ENCODE peak calls at places on chromosome 9, in six cellular contexts. One of them, this sample, is unnamed.

GRCh38 chr9:125189011-125189360 is 617 bp downstream of the PPP6C start:
- DNase-seq in stimulated activated CD4-positive, alpha-beta T cell treated with anti-CD3 and anti-CD28 coated beads, Interleukin-12 subunit alpha, Interleukin-12 subunit beta, amount 100 ng/mL, for 4 hours: peak; percentile 25
- DNase-seq in HTR-8/SVneo: no peak
- DNase-seq in iris pigment epithelial cell: no peak
- DNase-seq in activated CD8-positive, alpha-beta memory T cell treated with anti-CD3 and anti-CD28 coated beads for 4 hours: no peak
- DNase-seq in posterior cingulate gyrus: no peak
- DNase-seq in this sample: no peak

GRCh38 chr9:18351216-18351615 is 122.7 kb upstream of the ADAMTSL1 start:
- DNase-seq in stimulated activated CD4-positive, alpha-beta T cell treated with anti-CD3 and anti-CD28 coated beads, Interleukin-12 subunit alpha, Interleukin-12 subunit beta, amount 100 ng/mL, for 4 hours: no peak
- DNase-seq in HTR-8/SVneo: no peak
- DNase-seq in iris pigment epithelial cell: peak; percentile 10
- DNase-seq in activated CD8-positive, alpha-beta memory T cell treated with anti-CD3 and anti-CD28 coated beads for 4 hours: no peak
- DNase-seq in posterior cingulate gyrus: no peak
- DNase-seq in this sample: no peak

GRCh38 chr9:108290839-108291585 is 564.8 kb downstream of the ACTL7B start:
- DNase-seq in stimulated activated CD4-positive, alpha-beta T cell treated with anti-CD3 and anti-CD28 coated beads, Interleukin-12 subunit alpha, Interleukin-12 subunit beta, amount 100 ng/mL, for 4 hours: no peak
- DNase-seq in HTR-8/SVneo: no peak
- DNase-seq in iris pigment epithelial cell: no peak
- DNase-seq in activated CD8-positive, alpha-beta memory T cell treated with anti-CD3 and anti-CD28 coated beads for 4 hours: no peak
- DNase-seq in posterior cingulate gyrus: no peak
- DNase-seq in this sample: no peak

GRCh38 chr9:88477300-88477751 is 57.7 kb upstream of the NXNL2 start:
- DNase-seq in stimulated activated CD4-positive, alpha-beta T cell treated with anti-CD3 and anti-CD28 coated beads, Interleukin-12 subunit alpha, Interleukin-12 subunit beta, amount 100 ng/mL, for 4 hours: no peak
- DNase-seq in HTR-8/SVneo: peak; percentile 47
- DNase-seq in iris pigment epithelial cell: peak; percentile 91
- DNase-seq in activated CD8-positive, alpha-beta memory T cell treated with anti-CD3 and anti-CD28 coated beads for 4 hours: no peak
- DNase-seq in posterior cingulate gyrus: no peak
- DNase-seq in this sample: peak; percentile 90

GRCh38 chr9:76637426-76637825 is 126.8 kb upstream of the PCA3 start:
- DNase-seq in stimulated activated CD4-positive, alpha-beta T cell treated with anti-CD3 and anti-CD28 coated beads, Interleukin-12 subunit alpha, Interleukin-12 subunit beta, amount 100 ng/mL, for 4 hours: no peak
- DNase-seq in HTR-8/SVneo: no peak
- DNase-seq in iris pigment epithelial cell: peak; percentile 28
- DNase-seq in activated CD8-positive, alpha-beta memory T cell treated with anti-CD3 and anti-CD28 coated beads for 4 hours: no peak
- DNase-seq in posterior cingulate gyrus: no peak
- DNase-seq in this sample: no peak

GRCh38 chr9:13898957-13899356 is 415.0 kb downstream of the NFIB start:
- DNase-seq in stimulated activated CD4-positive, alpha-beta T cell treated with anti-CD3 and anti-CD28 coated beads, Interleukin-12 subunit alpha, Interleukin-12 subunit beta, amount 100 ng/mL, for 4 hours: no peak
- DNase-seq in HTR-8/SVneo: no peak
- DNase-seq in iris pigment epithelial cell: no peak
- DNase-seq in activated CD8-positive, alpha-beta memory T cell treated with anti-CD3 and anti-CD28 coated beads for 4 hours: no peak
- DNase-seq in posterior cingulate gyrus: no peak
- DNase-seq in this sample: peak; percentile 14

GRCh38 chr9:136791466-136792276 is 527 bp downstream of the TMEM141 start:
- DNase-seq in stimulated activated CD4-positive, alpha-beta T cell treated with anti-CD3 and anti-CD28 coated beads, Interleukin-12 subunit alpha, Interleukin-12 subunit beta, amount 100 ng/mL, for 4 hours: peak; percentile 58
- DNase-seq in HTR-8/SVneo: no peak
- DNase-seq in iris pigment epithelial cell: no peak
- DNase-seq in activated CD8-positive, alpha-beta memory T cell treated with anti-CD3 and anti-CD28 coated beads for 4 hours: no peak
- DNase-seq in posterior cingulate gyrus: no peak
- DNase-seq in this sample: no peak

GRCh38 chr9:133703571-133704399 is 34.4 kb downstream of the SARDH start:
- DNase-seq in stimulated activated CD4-positive, alpha-beta T cell treated with anti-CD3 and anti-CD28 coated beads, Interleukin-12 subunit alpha, Interleukin-12 subunit beta, amount 100 ng/mL, for 4 hours: no peak
- DNase-seq in HTR-8/SVneo: no peak
- DNase-seq in iris pigment epithelial cell: no peak
- DNase-seq in activated CD8-positive, alpha-beta memory T cell treated with anti-CD3 and anti-CD28 coated beads for 4 hours: no peak
- DNase-seq in posterior cingulate gyrus: peak; percentile 4
- DNase-seq in this sample: no peak

GRCh38 chr9:2132484-2133082 is 117.4 kb downstream of the SMARCA2 start:
- DNase-seq in stimulated activated CD4-positive, alpha-beta T cell treated with anti-CD3 and anti-CD28 coated beads, Interleukin-12 subunit alpha, Interleukin-12 subunit beta, amount 100 ng/mL, for 4 hours: no peak
- DNase-seq in HTR-8/SVneo: peak; percentile 25
- DNase-seq in iris pigment epithelial cell: peak; percentile 45
- DNase-seq in activated CD8-positive, alpha-beta memory T cell treated with anti-CD3 and anti-CD28 coated beads for 4 hours: no peak
- DNase-seq in posterior cingulate gyrus: no peak
- DNase-seq in this sample: peak; percentile 72

GRCh38 chr9:95574176-95574575 is 57.4 kb upstream of the PTCH1 start:
- DNase-seq in stimulated activated CD4-positive, alpha-beta T cell treated with anti-CD3 and anti-CD28 coated beads, Interleukin-12 subunit alpha, Interleukin-12 subunit beta, amount 100 ng/mL, for 4 hours: no peak
- DNase-seq in HTR-8/SVneo: no peak
- DNase-seq in iris pigment epithelial cell: no peak
- DNase-seq in activated CD8-positive, alpha-beta memory T cell treated with anti-CD3 and anti-CD28 coated beads for 4 hours: no peak
- DNase-seq in posterior cingulate gyrus: no peak
- DNase-seq in this sample: no peak

GRCh38 chr9:17993009-17993408 is 414.1 kb downstream of the SH3GL2 start:
- DNase-seq in stimulated activated CD4-positive, alpha-beta T cell treated with anti-CD3 and anti-CD28 coated beads, Interleukin-12 subunit alpha, Interleukin-12 subunit beta, amount 100 ng/mL, for 4 hours: no peak
- DNase-seq in HTR-8/SVneo: no peak
- DNase-seq in iris pigment epithelial cell: no peak
- DNase-seq in activated CD8-positive, alpha-beta memory T cell treated with anti-CD3 and anti-CD28 coated beads for 4 hours: no peak
- DNase-seq in posterior cingulate gyrus: no peak
- DNase-seq in this sample: no peak

GRCh38 chr9:122366074-122366672 is 4.7 kb upstream of the PTGS1 start:
- DNase-seq in stimulated activated CD4-positive, alpha-beta T cell treated with anti-CD3 and anti-CD28 coated beads, Interleukin-12 subunit alpha, Interleukin-12 subunit beta, amount 100 ng/mL, for 4 hours: no peak
- DNase-seq in HTR-8/SVneo: no peak
- DNase-seq in iris pigment epithelial cell: no peak
- DNase-seq in activated CD8-positive, alpha-beta memory T cell treated with anti-CD3 and anti-CD28 coated beads for 4 hours: no peak
- DNase-seq in posterior cingulate gyrus: no peak
- DNase-seq in this sample: peak; percentile 85

GRCh38 chr9:99019523-99020331 is 76.0 kb downstream of the COL15A1 start:
- DNase-seq in stimulated activated CD4-positive, alpha-beta T cell treated with anti-CD3 and anti-CD28 coated beads, Interleukin-12 subunit alpha, Interleukin-12 subunit beta, amount 100 ng/mL, for 4 hours: no peak
- DNase-seq in HTR-8/SVneo: peak; percentile 57
- DNase-seq in iris pigment epithelial cell: peak; percentile 98
- DNase-seq in activated CD8-positive, alpha-beta memory T cell treated with anti-CD3 and anti-CD28 coated beads for 4 hours: no peak
- DNase-seq in posterior cingulate gyrus: no peak
- DNase-seq in this sample: peak; percentile 98

This sample was measured in fibroblast of lung.